ENCODE peak calls at places on chromosomes 3 and 15, in six cellular contexts. Q is OCI-LY7, X is GM06990, L is WERI-Rb-1, U is psoas muscle, B is MM.1S. Y is an unnamed sample.

GRCh38 chr15:55899537-55899936 is 93.9 kb downstream of the NEDD4 start:
- DNase-seq in L (no peak), Q (no peak), X (no peak), B (no peak), U (no peak), Y (no peak)

GRCh38 chr3:8485141-8485840 is 16.3 kb upstream of the LMCD1 start:
- DNase-seq in Q (no peak), B (no peak), U (no peak), L (no peak), X (no peak), Y (no peak)

GRCh38 chr3:43921056-43921455 is 230.3 kb downstream of the ABHD5 start:
- DNase-seq in U (no peak), Q (no peak), X (no peak), B (no peak), L (no peak), Y (no peak)

GRCh38 chr3:57512174-57512573 is 32.0 kb downstream of the DNAH12 start:
- DNase-seq in Q (no peak), L (no peak), X (no peak), B (no peak), U (no peak), Y (peak)

GRCh38 chr15:48352474-48353072 is 21.3 kb downstream of the DUT start:
- DNase-seq in U (peak), Q (peak), B (peak), X (peak), L (peak), Y (peak)

GRCh38 chr3:136838641-136839555 is 20.0 kb downstream of the SLC35G2 start:
- DNase-seq in U (no peak), Q (no peak), B (no peak), X (no peak), L (no peak), Y (peak)

GRCh38 chr15:67505675-67506572 is 15.0 kb upstream of the C15orf61 start:
- DNase-seq in X (no peak), Q (peak), B (no peak), U (no peak), L (no peak), Y (no peak)

GRCh38 chr3:101383156-101383575 is 62.8 kb upstream of the IMPG2 start:
- DNase-seq in L (no peak), B (no peak), Q (no peak), X (no peak), U (no peak), Y (peak)

GRCh38 chr3:50299638-50299928 is 378 bp upstream of the HYAL3 start:
- DNase-seq in L (no peak), B (no peak), Q (no peak), U (no peak), X (no peak), Y (no peak)

GRCh38 chr3:18153571-18154173 is 271.5 kb downstream of the SATB1 start:
- DNase-seq in X (no peak), L (no peak), B (no peak), U (no peak), Q (no peak), Y (peak)

GRCh38 chr15:82051664-82052063 is 5.8 kb upstream of the MEX3B start:
- DNase-seq in X (no peak), U (no peak), Q (no peak), L (no peak), B (no peak), Y (peak)

GRCh38 chr3:133377396-133377795 is 22.5 kb upstream of the BFSP2 start:
- DNase-seq in U (no peak), X (no peak), Q (peak), B (peak), L (peak), Y (peak)

GRCh38 chr3:44920081-44920480 is 45.7 kb downstream of the TGM4 start:
- DNase-seq in Q (no peak), X (no peak), B (no peak), U (no peak), L (no peak), Y (no peak)

GRCh38 chr3:62119139-62119538 is 254.2 kb downstream of the FEZF2 start:
- DNase-seq in X (no peak), Q (no peak), U (peak), B (no peak), L (no peak), Y (peak)

GRCh38 chr3:125602752-125603649 is 7.7 kb upstream of the OSBPL11 start:
- DNase-seq in B (no peak), Q (no peak), L (no peak), U (no peak), X (no peak), Y (peak)

GRCh38 chr3:188170461-188171459 is 16.8 kb downstream of the LPP start:
- DNase-seq in Q (peak), L (no peak), B (no peak), U (no peak), X (no peak), Y (no peak)

GRCh38 chr3:50227390-50228183 is 8.4 kb upstream of the GNAI2 start:
- DNase-seq in U (peak), X (peak), B (peak), L (peak), Q (peak), Y (peak)

GRCh38 chr3:60289356-60289935 is 961.8 kb downstream of the FHIT start:
- DNase-seq in L (no peak), Q (no peak), B (no peak), U (no peak), X (no peak), Y (no peak)

GRCh38 chr3:141729240-141729639 is 8.9 kb upstream of the RNF7 start:
- DNase-seq in Q (peak), L (no peak), X (no peak), U (no peak), B (no peak), Y (no peak)
- TF ChIP-seq CTCF in Q (peak), L (no peak), X (peak), U (no peak), B (peak), Y (peak)

GRCh38 chr3:185549111-185549510 is 3.3 kb downstream of the LIPH start:
- DNase-seq in B (no peak), L (no peak), X (no peak), Q (no peak), U (no peak), Y (peak)

GRCh38 chr3:185549651-185550111 is 2.7 kb downstream of the LIPH start:
- DNase-seq in L (no peak), U (no peak), X (no peak), B (no peak), Q (no peak), Y (no peak)

GRCh38 chr3:185555101-185555501 is 2.7 kb upstream of the LIPH start:
- DNase-seq in U (no peak), X (no peak), L (no peak), Q (no peak), B (no peak), Y (no peak)

GRCh38 chr3:185555948-185556347 is 3.6 kb upstream of the LIPH start:
- DNase-seq in Q (no peak), X (no peak), L (no peak), U (no peak), B (no peak), Y (no peak)

DNA sequence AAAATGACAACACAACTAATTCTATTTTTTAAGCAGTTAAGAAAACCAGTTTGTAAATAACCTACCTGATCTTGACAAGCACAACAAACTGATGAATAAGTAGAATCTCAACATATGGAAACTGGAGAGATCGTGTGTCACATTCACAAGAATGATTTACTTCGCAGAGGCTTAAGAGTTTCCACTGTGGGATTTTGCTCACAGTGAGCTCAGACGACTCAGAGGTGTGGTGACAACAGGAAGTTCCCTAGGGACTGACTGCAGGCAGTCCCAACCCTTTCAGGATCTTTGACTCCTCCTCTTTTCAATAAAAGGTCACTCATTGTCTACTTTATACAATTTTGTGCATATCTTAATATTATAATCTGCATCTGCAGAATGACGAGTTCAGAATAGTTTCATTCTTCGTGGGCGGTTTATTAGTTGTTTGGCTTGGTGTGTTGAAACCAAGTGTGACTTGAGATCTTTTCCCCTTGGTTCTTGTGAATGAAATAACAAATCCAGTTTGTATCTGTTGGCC is at the start of gene LIPH:
- DNase-seq in L (peak), Q (no peak), U (no peak), X (no peak), B (no peak), Y (peak)
- H3K4me3 ChIP-seq in L (peak), Q (no peak), U (no peak), X (peak), B (no peak), Y (no peak)

GRCh38 chr3:2896281-2896967 is 213.8 kb downstream of the IL5RA start:
- DNase-seq in L (no peak), Q (no peak), U (no peak), X (no peak), B (no peak), Y (no peak)

DNA sequence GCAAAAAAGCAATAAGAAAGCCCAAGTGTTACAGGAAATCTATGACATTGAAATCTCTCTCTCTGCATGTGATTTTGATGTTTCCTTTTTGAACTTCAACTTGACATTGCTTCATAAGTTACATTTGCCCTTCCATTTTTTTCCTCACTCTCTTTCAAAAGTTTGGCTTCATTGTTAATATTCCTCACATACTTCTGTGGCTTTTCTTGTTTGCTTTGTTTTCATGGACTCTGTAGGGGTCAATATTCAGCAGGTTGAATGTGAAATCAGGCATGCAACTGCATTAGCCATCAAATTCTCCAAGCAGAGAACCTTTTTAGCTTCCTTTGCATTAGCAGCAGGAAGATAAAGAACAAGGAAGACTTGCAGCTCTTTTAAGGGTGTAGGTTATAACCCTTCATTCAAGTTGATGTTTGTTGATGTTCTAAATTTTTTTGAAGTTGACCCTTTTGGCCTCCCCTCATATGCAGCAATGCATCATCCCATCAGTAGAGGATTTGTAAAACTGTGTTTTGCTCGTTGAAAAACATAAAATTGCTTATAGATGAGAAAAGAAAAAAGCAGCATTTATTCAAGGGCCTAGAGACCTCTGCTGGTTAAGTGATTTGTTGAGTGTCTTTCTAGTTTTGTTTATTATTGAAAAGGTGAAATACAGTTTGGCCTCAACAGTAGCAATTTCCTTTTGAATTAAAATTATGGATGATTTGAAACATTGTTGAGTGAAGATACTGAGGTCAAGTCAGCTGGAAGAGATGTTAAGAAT is 211.4 kb downstream of the IL5RA start:
- DNase-seq in L (no peak), B (no peak), X (no peak), U (no peak), Q (no peak), Y (no peak)
- TF ChIP-seq CTCF in L (no peak), B (no peak), X (no peak), U (no peak), Q (no peak), Y (no peak)

DNA sequence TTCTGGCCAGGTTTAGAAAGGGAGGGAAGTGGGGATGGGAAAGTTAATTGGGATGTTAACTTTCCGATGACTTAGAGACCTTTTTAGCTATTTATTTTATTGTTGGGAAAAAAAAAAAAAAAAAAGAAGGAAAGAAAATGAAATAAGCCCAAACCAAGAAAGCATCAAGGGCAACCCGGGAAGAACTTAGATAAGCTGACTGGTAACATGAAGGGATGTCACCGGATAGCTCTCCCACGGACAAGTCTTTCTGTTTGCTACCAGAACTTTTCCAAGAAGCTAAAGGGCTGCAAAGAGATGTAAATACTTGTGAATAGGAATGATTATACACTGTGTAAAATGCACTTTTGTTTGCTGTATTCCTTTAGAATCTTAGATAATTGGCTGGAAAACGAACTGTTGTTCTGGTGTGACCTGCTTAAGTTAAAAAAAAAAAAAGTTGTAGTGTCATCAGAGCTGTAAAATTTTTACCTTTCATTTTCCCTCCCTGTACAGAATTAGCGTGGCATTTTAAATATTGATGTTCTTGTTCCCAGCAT is 2.8 kb downstream of the FOXB1 start:
- DNase-seq in L (no peak), U (no peak), B (no peak), Q (no peak), X (no peak), Y (no peak)
- H3K4me3 ChIP-seq in L (peak), U (peak), B (peak), Q (no peak), X (peak), Y (no peak)

Y was measured in fibroblast of mammary gland.